ENCODE peak calls at places on chromosomes 6 and 20, in seven cellular contexts. H, R, U, G, T, F and E are unnamed samples.

GRCh38 chr6:136069119-136069518 is 181.0 kb downstream of the MTFR2 start:
- DNase-seq in T (no peak), F (peak), G (peak), R (peak), U (no peak), H (no peak), E (no peak)

GRCh38 chr6:139407718-139408222 is 33.3 kb upstream of the CITED2 start:
- DNase-seq in H (no peak), F (peak), G (peak), R (no peak), T (no peak), U (no peak), E (no peak)

GRCh38 chr6:18893540-18894269 is 506.6 kb downstream of the RNF144B start:
- DNase-seq in U (no peak), R (peak), T (no peak), G (no peak), H (no peak), F (no peak), E (no peak)

GRCh38 chr6:121849477-121849876 is 414.0 kb downstream of the GJA1 start:
- DNase-seq in F (peak), R (peak), T (no peak), G (peak), U (no peak), H (peak), E (no peak)

GRCh38 chr6:5541751-5542432 is 280.6 kb downstream of the FARS2 start:
- DNase-seq in T (no peak), H (no peak), U (no peak), G (peak), F (peak), R (peak), E (no peak)

GRCh38 chr20:60968853-60969720 is 283.0 kb upstream of the CDH4 start:
- DNase-seq in T (no peak), U (no peak), H (no peak), R (no peak), F (no peak), G (no peak), E (no peak)

GRCh38 chr20:22775671-22776139 is 191.3 kb upstream of the FOXA2 start:
- DNase-seq in F (peak), H (no peak), R (peak), U (no peak), T (no peak), G (peak), E (no peak)

GRCh38 chr6:14022673-14023072 is 94.9 kb upstream of the CD83 start:
- DNase-seq in T (no peak), G (no peak), U (no peak), H (no peak), F (no peak), R (no peak), E (no peak)

GRCh38 chr6:159190460-159190859 is 21.3 kb downstream of the FNDC1 start:
- DNase-seq in F (no peak), U (no peak), T (no peak), G (no peak), R (no peak), H (no peak), E (no peak)

GRCh38 chr6:151689499-151690201 is 117.8 kb upstream of the ESR1 start:
- DNase-seq in G (no peak), R (no peak), F (no peak), U (no peak), H (no peak), T (no peak), E (no peak)

GRCh38 chr20:38789503-38790209 is 15.8 kb upstream of the PPP1R16B start:
- DNase-seq in G (peak), T (no peak), R (no peak), U (no peak), F (peak), H (no peak), E (no peak)

GRCh38 chr20:23399568-23400241 is 21.6 kb downstream of the NAPB start:
- DNase-seq in F (no peak), U (no peak), H (no peak), R (no peak), T (no peak), G (peak), E (no peak)

GRCh38 chr6:157029980-157030690 is 253.0 kb downstream of the ARID1B start:
- DNase-seq in H (no peak), F (no peak), U (no peak), G (no peak), R (no peak), T (no peak), E (no peak)

GRCh38 chr6:99019341-99019740 is 71.6 kb upstream of the FBXL4 start:
- DNase-seq in H (no peak), R (no peak), U (no peak), G (no peak), T (no peak), F (peak), E (no peak)

GRCh38 chr20:51385941-51386530 is 156.5 kb downstream of the NFATC2 start:
- DNase-seq in R (no peak), F (peak), T (no peak), H (no peak), U (no peak), G (peak), E (no peak)

GRCh38 chr20:11031300-11031699 is 357.5 kb upstream of the JAG1 start:
- DNase-seq in G (no peak), T (no peak), U (no peak), H (no peak), R (no peak), F (no peak), E (no peak)

GRCh38 chr6:107692351-107692750 is 131.8 kb downstream of the SCML4 start:
- DNase-seq in F (no peak), G (peak), T (no peak), R (no peak), U (no peak), H (no peak), E (no peak)

GRCh38 chr6:25697537-25698340 is 45.7 kb downstream of the SCGN start:
- DNase-seq in R (no peak), H (no peak), U (no peak), T (no peak), F (no peak), G (peak), E (no peak)

GRCh38 chr6:150729188-150729748 is 129.6 kb downstream of the PLEKHG1 start:
- DNase-seq in R (no peak), U (no peak), T (no peak), H (no peak), G (no peak), F (no peak), E (no peak)

GRCh38 chr6:148874698-148875293 is 128.0 kb downstream of the UST start:
- DNase-seq in G (peak), R (no peak), T (no peak), F (no peak), H (peak), U (no peak), E (peak)

GRCh38 chr6:119445666-119446622 is 96.4 kb upstream of the MAN1A1 start:
- DNase-seq in R (peak), T (no peak), F (no peak), H (no peak), G (peak), U (no peak), E (no peak)

GRCh38 chr6:136945626-136946235 is 23.6 kb downstream of the SLC35D3 start:
- DNase-seq in T (no peak), U (no peak), F (peak), G (no peak), H (no peak), R (no peak), E (no peak)

GRCh38 chr6:14841901-14842421 is 403.9 kb upstream of the JARID2 start:
- DNase-seq in R (peak), T (no peak), G (peak), U (no peak), F (no peak), H (no peak), E (no peak)

GRCh38 chr20:33531047-33531877 is 41.4 kb downstream of the CBFA2T2 start:
- DNase-seq in G (peak), H (no peak), T (no peak), F (no peak), R (peak), U (no peak), E (no peak)

GRCh38 chr6:77474286-77474956 is 11.1 kb upstream of the HTR1B start:
- DNase-seq in H (no peak), G (no peak), T (no peak), U (no peak), F (no peak), R (no peak), E (no peak)

GRCh38 chr20:17841751-17842191 is 126.8 kb downstream of the SNX5 start:
- DNase-seq in H (no peak), G (peak), F (no peak), T (no peak), R (no peak), U (no peak), E (no peak)

GRCh38 chr20:55446301-55446700 is 559.0 kb downstream of the CBLN4 start:
- DNase-seq in R (no peak), F (no peak), H (no peak), G (no peak), U (no peak), T (no peak), E (no peak)

GRCh38 chr20:62666736-62667529 is 24.6 kb downstream of the SLCO4A1 start:
- DNase-seq in R (no peak), G (peak), H (peak), U (no peak), T (no peak), F (no peak), E (no peak)

GRCh38 chr20:57682184-57683038 is 27.4 kb downstream of the PMEPA1 start:
- DNase-seq in T (no peak), F (no peak), U (no peak), H (no peak), R (no peak), G (no peak), E (no peak)

GRCh38 chr6:12886961-12887775 is 170.6 kb downstream of the PHACTR1 start:
- DNase-seq in G (no peak), R (peak), F (peak), T (no peak), H (no peak), U (no peak), E (no peak)

GRCh38 chr6:113856571-113857564 is at the start of gene MARCKS:
- DNase-seq in U (no peak), H (peak), G (peak), R (peak), F (peak), T (no peak), E (peak)

GRCh38 chr6:114762145-114762544 is 419.3 kb upstream of the HS3ST5 start:
- DNase-seq in R (no peak), G (no peak), T (no peak), U (no peak), F (no peak), H (no peak), E (no peak)

GRCh38 chr20:17664025-17664638 is 17.9 kb downstream of the RRBP1 start:
- DNase-seq in U (no peak), F (no peak), G (no peak), R (no peak), H (no peak), T (no peak), E (no peak)

GRCh38 chr20:56924316-56924975 is 295.3 kb downstream of the TFAP2C start:
- DNase-seq in H (no peak), F (no peak), U (no peak), R (no peak), T (no peak), G (no peak), E (no peak)

GRCh38 chr6:122580731-122581130 is 29.5 kb upstream of the PKIB start:
- DNase-seq in T (no peak), U (no peak), R (no peak), F (no peak), G (no peak), H (peak), E (no peak)